ENCODE peak calls at places on chromosomes 12 and 14, in ten cellular contexts. P is fibroblast of lung, D is breast epithelium, T is sigmoid colon, K is neural progenitor cell, J is pancreas, W is IMR-90, A is HAP-1, H is hepatocyte, I is cardiac muscle cell. R is an unnamed sample.

GRCh38 chr14:94773017-94773681 is 3.2 kb upstream of the GSC start:
- DNase-seq in P (no peak), D (no peak), T (no peak), K (peak; percentile 83), J (no peak), W (no peak), A (no peak), H (peak; percentile 22), I (no peak), R (no peak)

GRCh38 chr14:95432152-95433093 is 84.0 kb downstream of the SYNE3 start:
- DNase-seq in P (peak; percentile 12), D (no peak), T (peak; percentile 80), K (peak; percentile 73), J (peak; percentile 71), W (peak; percentile 6), A (peak; percentile 69), H (peak; percentile 74), I (peak; percentile 59), R (peak; percentile 14)

GRCh38 chr12:6949063-6949594 is 2.0 kb upstream of the PTPN6 start:
- DNase-seq in P (no peak), D (no peak), T (no peak), K (no peak), J (no peak), W (no peak), A (no peak), H (no peak), I (no peak), R (no peak)

GRCh38 chr14:74142523-74142922 is 57.8 kb downstream of the LIN52 start:
- DNase-seq in P (no peak), D (no peak), T (no peak), K (no peak), J (no peak), W (no peak), A (no peak), H (no peak), I (no peak), R (no peak)

GRCh38 chr14:50599700-50600444 is 39.9 kb downstream of the ATL1 start:
- DNase-seq in P (peak; percentile 78), D (no peak), T (no peak), K (peak; percentile 49), J (no peak), W (peak; percentile 60), A (no peak), H (peak; percentile 31), I (peak; percentile 62), R (no peak)

GRCh38 chr12:107127482-107128185 is 34.3 kb upstream of the CRY1 start:
- DNase-seq in P (no peak), D (no peak), T (no peak), K (peak; percentile 60), J (no peak), W (no peak), A (peak; percentile 44), H (no peak), I (no peak), R (no peak)

GRCh38 chr12:95993907-95994306 is 2.2 kb downstream of the HAL start:
- DNase-seq in P (no peak), D (no peak), T (no peak), K (no peak), J (no peak), W (no peak), A (no peak), H (no peak), I (no peak), R (no peak)

GRCh38 chr12:4450551-4451112 is 5.0 kb upstream of the FGF6 start:
- DNase-seq in P (no peak), D (no peak), T (no peak), K (peak; percentile 64), J (no peak), W (no peak), A (no peak), H (no peak), I (no peak), R (peak; percentile 18)

GRCh38 chr12:58293308-58293983 is 352.1 kb downstream of the ATP23 start:
- DNase-seq in P (no peak), D (no peak), T (no peak), K (no peak), J (no peak), W (no peak), A (no peak), H (no peak), I (peak; percentile 15), R (no peak)

GRCh38 chr14:104253901-104254353 is 115.5 kb downstream of the KIF26A start:
- DNase-seq in P (no peak), D (no peak), T (no peak), K (no peak), J (no peak), W (no peak), A (no peak), H (no peak), I (no peak), R (no peak)

GRCh38 chr12:64946132-64946829 is 121.8 kb downstream of the TBC1D30 start:
- DNase-seq in P (peak; percentile 42), D (no peak), T (peak; percentile 71), K (no peak), J (peak; percentile 37), W (peak; percentile 7), A (no peak), H (peak; percentile 45), I (peak; percentile 88), R (peak; percentile 93)

GRCh38 chr12:14416658-14417057 is 51.2 kb downstream of the ATF7IP start:
- DNase-seq in P (peak; percentile 96), D (no peak), T (no peak), K (peak; percentile 55), J (no peak), W (peak; percentile 93), A (peak; percentile 47), H (peak; percentile 46), I (peak; percentile 92), R (no peak)

GRCh38 chr12:90897316-90897715 is 57.7 kb downstream of the CCER1 start:
- DNase-seq in P (no peak), D (no peak), T (no peak), K (no peak), J (no peak), W (no peak), A (no peak), H (no peak), I (no peak), R (no peak)

GRCh38 chr14:22845821-22846625 is 9.6 kb downstream of the MMP14 start:
- DNase-seq in P (no peak), D (no peak), T (peak; percentile 67), K (no peak), J (no peak), W (no peak), A (no peak), H (no peak), I (no peak), R (no peak)

GRCh38 chr12:105431537-105431936 is 101.0 kb downstream of the C12orf75 start:
- DNase-seq in P (no peak), D (no peak), T (no peak), K (no peak), J (no peak), W (no peak), A (no peak), H (no peak), I (no peak), R (no peak)

GRCh38 chr14:59116984-59117415 is 71.5 kb upstream of the DAAM1 start:
- DNase-seq in P (no peak), D (no peak), T (no peak), K (no peak), J (no peak), W (peak; percentile 35), A (no peak), H (peak; percentile 44), I (no peak), R (no peak)

GRCh38 chr12:97142737-97143450 is 235.8 kb downstream of the NEDD1 start:
- DNase-seq in P (no peak), D (no peak), T (no peak), K (peak; percentile 82), J (no peak), W (no peak), A (no peak), H (no peak), I (no peak), R (peak; percentile 4)

GRCh38 chr12:108690191-108690518 is 41.2 kb downstream of the CORO1C start:
- DNase-seq in P (no peak), D (no peak), T (no peak), K (no peak), J (no peak), W (no peak), A (no peak), H (no peak), I (no peak), R (no peak)
- H3K4me3 ChIP-seq in P (peak overlapping the region; percentile 25), D (no peak overlapping the region), T (peak overlapping the region; percentile 30), K (no peak overlapping the region), J (no peak overlapping the region), W (no peak overlapping the region), A (no peak overlapping the region), H (no peak overlapping the region), I (no peak overlapping the region), R (no peak overlapping the region)

DNA sequence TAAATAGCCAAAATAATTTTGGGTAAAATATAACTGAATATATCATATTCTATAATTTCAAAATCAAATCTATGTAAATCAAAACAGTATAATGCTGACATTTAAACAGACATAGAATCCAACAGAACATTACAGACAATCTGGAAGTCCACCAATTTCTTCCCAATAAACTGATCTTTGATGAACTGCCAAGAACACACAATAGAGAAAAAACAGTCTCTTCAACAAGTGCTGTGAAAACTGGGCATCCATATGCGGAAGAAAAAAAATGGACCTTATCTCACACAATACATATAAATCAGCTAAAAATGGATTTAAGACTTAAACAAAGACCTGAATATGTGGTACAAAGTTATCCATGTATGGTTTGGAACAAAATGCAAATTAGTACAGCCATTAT is 1022.7 kb downstream of the TMEM121 start:
- DNase-seq in P (no peak), D (no peak), T (no peak), K (no peak), J (no peak), W (no peak), A (no peak), H (no peak), I (no peak), R (no peak)
- H3K9me3 ChIP-seq in P (no peaks in the 10 kb centered on the region), D (no peaks in the 10 kb centered on the region), T (no peaks in the 10 kb centered on the region), K (peaks cover 40% of the 10 kb centered on the region), J (no peaks in the 10 kb centered on the region), W (peaks cover 10% of the 10 kb centered on the region), A (no peaks in the 10 kb centered on the region), H (no peaks in the 10 kb centered on the region), I (no peaks in the 10 kb centered on the region), R (no peaks in the 10 kb centered on the region)

DNA sequence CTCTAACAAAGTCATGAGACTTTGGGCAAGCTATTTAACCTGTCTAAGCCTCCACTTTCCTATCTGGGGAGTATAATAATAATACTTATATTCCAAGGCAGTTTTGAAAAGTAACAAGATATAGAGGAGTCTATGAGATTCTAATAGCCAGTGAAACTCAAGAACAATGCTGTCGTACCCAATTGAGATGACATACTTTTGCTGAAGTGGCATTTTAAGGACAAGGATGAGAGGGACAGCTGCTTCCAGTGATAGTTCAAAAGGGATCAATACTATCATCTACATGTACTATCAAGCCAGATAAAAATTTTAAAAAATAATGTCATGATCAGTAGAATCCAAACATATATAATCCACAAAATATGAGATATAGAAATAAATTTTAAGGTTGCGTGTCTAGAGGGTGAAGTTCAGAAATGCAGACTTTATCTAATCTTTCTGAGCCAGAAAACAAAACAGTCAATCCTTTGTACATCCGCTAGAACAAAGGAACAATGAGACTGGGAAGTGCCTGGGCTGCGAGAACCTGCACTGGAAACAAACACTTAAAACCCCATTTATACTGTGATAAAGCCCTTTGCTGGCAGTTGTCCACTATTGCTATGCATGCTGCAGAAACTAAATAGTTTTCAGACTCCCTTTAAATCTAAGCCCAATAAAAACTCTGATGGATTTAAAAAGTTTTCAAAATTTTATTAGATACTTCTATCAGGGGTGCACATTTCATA is 38.6 kb downstream of the PTPRB start:
- DNase-seq in P (no peak), D (no peak), T (no peak), K (peak; percentile 56), J (no peak), W (no peak), A (peak; percentile 59), H (peak; percentile 9), I (peak; percentile 59), R (no peak)
- H3K27me3 ChIP-seq in P (no peaks in the 10 kb centered on the region), D (no peaks in the 10 kb centered on the region), T (no peaks in the 10 kb centered on the region), K (no peaks in the 10 kb centered on the region), J (no peaks in the 10 kb centered on the region), W (no peaks in the 10 kb centered on the region), A (no peaks in the 10 kb centered on the region), H (no peaks in the 10 kb centered on the region), I (no peaks in the 10 kb centered on the region), R (no peaks in the 10 kb centered on the region)

GRCh38 chr14:24197066-24197465 is 1.8 kb upstream of the TM9SF1 start:
- DNase-seq in P (no peak), D (no peak), T (no peak), K (no peak), J (no peak), W (no peak), A (no peak), H (no peak), I (no peak), R (no peak)
- H3K4me3 ChIP-seq in P (no peak overlapping the region), D (no peak overlapping the region), T (no peak overlapping the region), K (no peak overlapping the region), J (peak overlapping the region; percentile 59), W (no peak overlapping the region), A (no peak overlapping the region), H (no peak overlapping the region), I (no peak overlapping the region), R (no peak overlapping the region)